ENCODE peak calls at places on chromosomes 6 and 20, in seven cellular contexts. B is Peyer's patch, T is heart left ventricle, Q is A549, D is colonic mucosa, L is body of pancreas, Z is breast epithelium. A is an unnamed sample. For H3K4me1, the result is how much of the 10 kb centered on the place peaks cover.

GRCh38 chr6:63634630-63635029 is 972 bp upstream of the PHF3 start:
- DNase-seq in B (no peak), T (no peak), L (no peak), D (no peak), Q (no peak), Z (no peak), A (no peak)

GRCh38 chr6:165676435-165677068 is 13.5 kb upstream of the PDE10A start:
- DNase-seq in D (no peak), B (no peak), L (no peak), Z (no peak), Q (no peak), T (peak), A (no peak)

GRCh38 chr6:101296184-101296583 is 97.3 kb upstream of the GRIK2 start:
- DNase-seq in L (no peak), Q (no peak), T (no peak), D (no peak), B (no peak), Z (no peak), A (no peak)

GRCh38 chr6:42915737-42916136 is at the start of gene PTCRA:
- DNase-seq in B (peak), Q (no peak), Z (no peak), D (no peak), T (no peak), L (no peak), A (no peak)

GRCh38 chr20:38554986-38555385 is 26.0 kb upstream of the ADIG start:
- DNase-seq in Z (no peak), B (no peak), L (no peak), D (no peak), Q (no peak), T (no peak), A (no peak)

GRCh38 chr6:104784884-104785283 is 74.8 kb downstream of the HACE1 start:
- DNase-seq in T (no peak), Q (no peak), Z (no peak), L (no peak), B (no peak), D (no peak), A (no peak)

GRCh38 chr6:4466260-4466659 is 309.9 kb upstream of the CDYL start:
- DNase-seq in D (no peak), Q (no peak), Z (no peak), L (no peak), T (no peak), B (no peak), A (peak)

GRCh38 chr6:143575440-143575839 is 63.9 kb upstream of the FUCA2 start:
- DNase-seq in B (no peak), Z (no peak), T (no peak), L (peak), Q (peak), D (peak), A (no peak)

GRCh38 chr20:21396921-21397340 is 395 bp downstream of the NKX2-4 start:
- DNase-seq in L (no peak), Z (no peak), D (no peak), Q (no peak), T (no peak), B (no peak), A (no peak)

GRCh38 chr20:24787071-24787470 is 162.0 kb upstream of the CST7 start:
- DNase-seq in D (no peak), Q (no peak), B (no peak), T (no peak), L (no peak), Z (no peak), A (peak)

GRCh38 chr20:37542281-37542680 is 14.6 kb upstream of the BLCAP start:
- DNase-seq in Z (no peak), B (no peak), L (no peak), T (no peak), D (peak), Q (peak), A (no peak)

DNA sequence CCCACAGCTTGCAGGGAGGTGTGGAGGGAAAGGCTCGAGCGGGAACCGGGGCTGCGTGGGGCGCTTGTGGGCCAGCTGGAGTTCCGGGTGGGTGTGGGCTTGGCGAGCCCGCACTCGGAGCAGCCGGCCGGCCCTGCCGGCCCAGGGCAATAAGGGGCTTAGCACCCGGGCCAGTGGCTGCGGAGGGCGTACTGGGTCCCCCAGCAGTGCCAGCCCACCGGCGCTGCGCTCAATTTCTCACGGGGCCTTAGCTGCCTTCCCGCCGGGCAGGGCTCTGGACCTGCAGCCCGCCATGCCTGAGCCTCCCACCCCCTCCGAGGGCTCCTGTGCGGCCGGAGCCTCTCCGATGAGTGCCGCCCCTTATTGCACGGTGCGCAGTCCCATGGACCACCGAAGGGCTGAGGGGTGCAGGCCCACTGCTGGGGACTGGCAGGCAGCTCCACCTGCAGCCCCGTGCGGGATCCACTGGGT is 1242.2 kb upstream of the EYS start:
- DNase-seq in T (no peak), D (no peak), Z (no peak), L (no peak), Q (no peak), B (no peak), A (no peak)
- H3K4me3 ChIP-seq in T (no peak), D (no peak), Z (no peak), L (no peak), Q (no peak), B (no peak), A (no peak)

DNA sequence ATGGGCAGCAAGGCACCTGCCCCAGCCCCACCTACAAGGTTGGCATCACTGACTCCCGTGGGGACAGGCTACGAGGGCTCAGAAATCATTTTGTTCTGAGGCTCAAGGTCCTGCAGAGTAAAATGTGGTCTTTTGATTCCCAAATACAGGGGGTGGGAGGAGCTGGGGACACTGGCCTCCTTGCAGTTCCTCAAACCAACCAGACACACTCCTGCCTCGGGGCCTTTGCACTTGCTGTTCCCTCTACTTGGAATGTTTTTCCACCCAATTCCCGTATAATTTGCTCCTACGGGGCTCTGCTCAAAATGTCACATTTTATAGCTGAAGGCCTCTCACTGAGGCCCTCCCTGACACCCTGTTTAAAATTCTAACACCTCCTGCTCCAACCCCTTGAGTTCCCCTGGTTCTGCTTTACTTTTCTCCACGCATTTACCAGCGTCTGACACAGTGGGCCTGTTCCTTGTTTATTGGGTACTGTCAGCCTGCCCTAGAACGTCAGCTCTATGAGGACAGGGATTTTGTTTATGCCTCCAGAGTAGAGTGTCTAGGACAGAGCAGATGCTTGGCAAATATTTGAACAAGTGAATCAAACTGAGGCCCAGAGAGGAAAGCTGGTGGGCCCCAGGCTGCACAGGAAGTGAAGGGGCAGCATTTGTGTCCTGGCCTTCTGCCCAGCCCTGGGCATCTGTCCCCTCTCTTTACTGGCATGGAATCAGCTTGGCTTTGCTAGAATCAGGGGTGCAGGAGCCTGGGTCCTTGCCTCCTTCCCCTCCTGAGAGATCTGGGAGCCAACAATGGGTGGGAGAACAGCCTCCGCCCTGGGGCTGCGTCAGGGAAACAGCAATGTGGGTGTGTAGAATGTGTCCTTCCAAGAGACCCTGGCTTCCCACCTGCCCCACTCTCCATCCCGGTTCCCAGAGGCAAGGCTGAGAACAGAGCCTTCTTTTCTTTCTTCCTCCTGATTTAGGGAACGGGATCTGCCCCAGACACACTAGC is 18.5 kb downstream of the NOL4L start:
- DNase-seq in L (no peak), D (no peak), Q (no peak), T (no peak), Z (no peak), B (no peak), A (no peak)
- H3K4me1 ChIP-seq in L (under half), D (under half), Q (under half), T (under half), Z (under half), B (under half), A (under half)

GRCh38 chr6:37302086-37302686 is 44.2 kb upstream of the TMEM217 start:
- DNase-seq in Z (no peak), B (no peak), L (no peak), T (no peak), Q (no peak), D (no peak), A (no peak)

GRCh38 chr6:37303091-37303620 is 45.2 kb upstream of the TMEM217 start:
- DNase-seq in L (no peak), Q (no peak), D (no peak), Z (no peak), B (no peak), T (no peak), A (no peak)

GRCh38 chr6:37304766-37305165 is 46.8 kb upstream of the TMEM217 start:
- DNase-seq in Q (no peak), T (no peak), B (no peak), L (no peak), D (no peak), Z (no peak), A (no peak)

GRCh38 chr6:37306026-37306425 is 47.8 kb upstream of the RNF8 start:
- DNase-seq in Z (no peak), T (no peak), B (no peak), D (no peak), Q (no peak), L (no peak), A (no peak)

GRCh38 chr6:37303891-37304503 is 46.1 kb upstream of the TMEM217 start:
- DNase-seq in Z (no peak), L (no peak), T (no peak), D (no peak), Q (peak), B (no peak), A (no peak)
- TF ChIP-seq CTCF in Z (no peak), L (peak), T (peak), D (peak), Q (peak), B (no peak), A (peak)

DNA sequence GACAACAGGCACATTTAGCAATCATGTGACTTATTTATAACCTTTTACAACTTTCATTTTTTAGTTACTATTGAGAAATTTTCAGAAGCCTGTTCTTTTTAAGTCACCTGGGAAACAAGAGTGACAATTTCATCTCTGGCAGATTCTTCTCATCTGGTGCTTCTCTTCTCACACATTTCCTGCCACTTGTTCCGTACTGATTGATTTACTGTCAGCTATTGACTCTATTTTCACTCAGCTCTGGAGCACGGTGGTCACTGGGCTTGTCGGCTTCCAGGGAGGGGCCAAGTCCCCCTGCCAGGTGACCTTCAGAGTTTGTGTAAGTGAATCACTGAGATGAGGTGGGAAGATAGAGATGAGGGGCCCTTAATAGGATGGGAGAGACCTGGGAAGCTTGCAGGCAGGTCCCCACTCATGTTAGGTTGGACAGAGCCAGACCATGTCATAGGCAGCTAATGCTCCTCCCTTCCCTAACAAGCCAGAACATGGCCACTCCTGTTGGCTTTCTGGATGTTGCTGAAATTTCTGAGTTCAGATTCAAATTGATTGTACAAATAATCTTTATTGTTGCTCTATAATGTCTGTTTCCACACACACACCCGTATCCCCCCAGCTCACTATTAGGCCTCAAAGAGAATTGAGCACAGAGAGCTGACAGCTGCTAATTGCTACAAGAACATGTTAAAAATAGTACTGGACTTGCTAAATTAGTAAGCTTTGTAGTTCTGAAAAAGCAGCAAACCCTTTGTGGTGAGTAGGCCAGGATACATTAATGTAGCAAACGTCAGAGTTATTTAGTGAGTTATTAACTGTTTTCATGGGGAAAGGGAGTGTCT is 13.3 kb downstream of the DUSP22 start:
- DNase-seq in Z (no peak), D (no peak), B (no peak), L (no peak), T (no peak), Q (no peak), A (no peak)
- H3K4me3 ChIP-seq in Z (no peak), D (no peak), B (no peak), L (no peak), T (no peak), Q (no peak), A (no peak)

GRCh38 chr6:138597336-138597735 is 98.0 kb upstream of the NHSL1 start:
- DNase-seq in T (no peak), D (no peak), Q (no peak), Z (no peak), B (no peak), L (no peak), A (no peak)
- H3K4me1 ChIP-seq in T (under half), D (under half), Q (under half), Z (under half), B (under half), L (under half), A (under half)

DNA sequence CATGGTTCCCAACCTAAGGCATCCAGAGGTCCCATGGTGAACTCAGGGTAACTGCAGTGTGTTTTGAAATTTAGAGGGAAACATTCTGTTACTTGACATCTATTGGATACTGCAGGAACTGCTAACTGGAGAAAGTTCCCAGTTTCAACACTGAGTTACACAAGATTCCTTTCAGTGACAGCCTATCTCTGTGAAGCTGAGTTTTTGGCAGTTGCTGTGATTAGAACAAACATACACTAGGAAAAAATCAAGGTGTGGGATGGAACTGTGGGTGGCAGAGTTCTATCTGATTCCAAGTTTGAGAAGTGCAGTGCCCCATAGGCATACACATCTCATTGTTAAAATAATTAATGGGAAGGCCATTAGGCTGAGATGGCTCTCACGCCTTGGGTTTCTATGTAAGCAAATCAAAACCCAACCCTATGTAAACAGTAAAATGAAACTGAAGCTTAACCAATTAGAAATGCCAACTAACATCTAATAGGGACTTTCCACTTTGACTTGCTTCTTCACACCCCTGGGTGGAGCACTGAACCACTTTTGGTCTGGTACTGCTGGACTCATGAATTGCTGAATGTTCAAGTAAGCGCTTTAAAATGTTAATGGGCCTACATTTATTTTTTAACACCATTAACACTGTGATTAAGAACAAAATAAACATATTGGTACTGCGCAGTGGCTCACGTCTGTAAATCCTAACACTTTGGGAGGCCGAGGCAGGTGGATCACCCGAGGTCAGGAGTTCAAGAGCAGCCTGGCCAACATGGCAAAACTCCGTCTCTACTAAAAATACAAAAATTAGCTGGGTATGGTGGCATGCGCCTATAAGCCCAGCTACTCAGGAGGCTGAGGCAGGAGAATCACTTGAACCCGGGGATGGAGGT is 55.2 kb upstream of the TBC1D7 start:
- DNase-seq in T (no peak), Q (peak), Z (no peak), B (no peak), D (no peak), L (no peak), A (no peak)
- TF ChIP-seq CTCF in T (peak), Q (no peak), Z (no peak), B (no peak), D (no peak), L (no peak), A (peak)